ENCODE peak calls at places on chromosomes 12 and 14, in five cellular contexts. One of them, this sample, is unnamed.

GRCh38 chr12:29565727-29566126 is 68.2 kb upstream of the OVCH1 start:
- DNase-seq in K562: no peak
- DNase-seq in HepG2: no peak
- DNase-seq in HCT116: no peak
- DNase-seq in H1: no peak
- DNase-seq in this sample: no peak

GRCh38 chr14:23090254-23090636 is 4.7 kb downstream of the ACIN1 start:
- DNase-seq in K562: no peak
- DNase-seq in HepG2: no peak
- DNase-seq in HCT116: no peak
- DNase-seq in H1: no peak
- DNase-seq in this sample: peak; percentile 33

GRCh38 chr12:123141615-123142517 is 9.0 kb downstream of the PITPNM2 start:
- DNase-seq in K562: peak; percentile 44
- DNase-seq in HepG2: peak; percentile 87
- DNase-seq in HCT116: peak; percentile 33
- DNase-seq in H1: no peak
- DNase-seq in this sample: peak; percentile 72

GRCh38 chr12:31710021-31710818 is 18.6 kb downstream of the AMN1 start:
- DNase-seq in K562: no peak
- DNase-seq in HepG2: no peak
- DNase-seq in HCT116: no peak
- DNase-seq in H1: no peak
- DNase-seq in this sample: no peak

GRCh38 chr12:94571556-94571955 is 78.8 kb downstream of the TMCC3 start:
- DNase-seq in K562: peak; percentile 19
- DNase-seq in HepG2: peak; percentile 91
- DNase-seq in HCT116: peak; percentile 19
- DNase-seq in H1: no peak
- DNase-seq in this sample: peak; percentile 94

GRCh38 chr12:102462386-102462785 is 18.0 kb downstream of the IGF1 start:
- DNase-seq in K562: no peak
- DNase-seq in HepG2: no peak
- DNase-seq in HCT116: no peak
- DNase-seq in H1: no peak
- DNase-seq in this sample: no peak

GRCh38 chr14:102592969-102593840 is 756 bp downstream of the RCOR1 start:
- DNase-seq in K562: peak; percentile 55
- DNase-seq in HepG2: no peak
- DNase-seq in HCT116: no peak
- DNase-seq in H1: no peak
- DNase-seq in this sample: peak; percentile 41

GRCh38 chr12:95740751-95741150 is 49.8 kb downstream of the NTN4 start:
- DNase-seq in K562: no peak
- DNase-seq in HepG2: no peak
- DNase-seq in HCT116: no peak
- DNase-seq in H1: no peak
- DNase-seq in this sample: no peak

GRCh38 chr12:93145086-93145485 is 216.0 kb upstream of the EEA1 start:
- DNase-seq in K562: no peak
- DNase-seq in HepG2: no peak
- DNase-seq in HCT116: no peak
- DNase-seq in H1: no peak
- DNase-seq in this sample: no peak

GRCh38 chr14:101867854-101868253 is 96.5 kb upstream of the DYNC1H1 start:
- DNase-seq in K562: no peak
- DNase-seq in HepG2: no peak
- DNase-seq in HCT116: no peak
- DNase-seq in H1: no peak
- DNase-seq in this sample: no peak

GRCh38 chr12:41709463-41710285 is 435.0 kb downstream of the GXYLT1 start:
- DNase-seq in K562: no peak
- DNase-seq in HepG2: no peak
- DNase-seq in HCT116: no peak
- DNase-seq in H1: no peak
- DNase-seq in this sample: peak; percentile 11

GRCh38 chr14:23725528-23725927 is 89.4 kb downstream of the DHRS2 start:
- DNase-seq in K562: no peak
- DNase-seq in HepG2: no peak
- DNase-seq in HCT116: no peak
- DNase-seq in H1: no peak
- DNase-seq in this sample: no peak

GRCh38 chr14:67487937-67488893 is at the start of gene TMEM229B:
- DNase-seq in K562: no peak
- DNase-seq in HepG2: no peak
- DNase-seq in HCT116: no peak
- DNase-seq in H1: no peak
- DNase-seq in this sample: no peak

GRCh38 chr14:99751539-99752485 is 41.4 kb upstream of the EML1 start:
- DNase-seq in K562: no peak
- DNase-seq in HepG2: no peak
- DNase-seq in HCT116: no peak
- DNase-seq in H1: no peak
- DNase-seq in this sample: peak; percentile 79

GRCh38 chr12:39723831-39724230 is 104.2 kb upstream of the ABCD2 start:
- DNase-seq in K562: no peak
- DNase-seq in HepG2: no peak
- DNase-seq in HCT116: no peak
- DNase-seq in H1: no peak
- DNase-seq in this sample: no peak

GRCh38 chr14:89543420-89543790 is 126.4 kb upstream of the FOXN3 start:
- DNase-seq in K562: no peak
- DNase-seq in HepG2: no peak
- DNase-seq in HCT116: no peak
- DNase-seq in H1: no peak
- DNase-seq in this sample: no peak

GRCh38 chr14:91149462-91149861 is 35.6 kb downstream of the DGLUCY start:
- DNase-seq in K562: peak; percentile 78
- DNase-seq in HepG2: peak; percentile 92
- DNase-seq in HCT116: no peak
- DNase-seq in H1: no peak
- DNase-seq in this sample: peak; percentile 91
- TF ChIP-seq POLR2AphosphoS5 in K562: no peak
- TF ChIP-seq POLR2AphosphoS5 in HepG2: no peak
- TF ChIP-seq POLR2AphosphoS5 in HCT116: no peak
- TF ChIP-seq POLR2AphosphoS5 in H1: no peak
- TF ChIP-seq POLR2AphosphoS5 in this sample: peak; percentile 36

GRCh38 chr14:64115401-64115800 is 178.8 kb downstream of the ESR2 start:
- DNase-seq in K562: no peak
- DNase-seq in HepG2: no peak
- DNase-seq in HCT116: no peak
- DNase-seq in H1: no peak
- DNase-seq in this sample: no peak

GRCh38 chr14:64119535-64119934 is 174.6 kb downstream of the ESR2 start:
- DNase-seq in K562: no peak
- DNase-seq in HepG2: no peak
- DNase-seq in HCT116: no peak
- DNase-seq in H1: no peak
- DNase-seq in this sample: no peak

GRCh38 chr14:64114796-64115195 is 179.4 kb downstream of the ESR2 start:
- DNase-seq in K562: no peak
- DNase-seq in HepG2: no peak
- DNase-seq in HCT116: no peak
- DNase-seq in H1: no peak
- DNase-seq in this sample: no peak

GRCh38 chr14:64118892-64119291 is 175.3 kb downstream of the ESR2 start:
- DNase-seq in K562: no peak
- DNase-seq in HepG2: no peak
- DNase-seq in HCT116: no peak
- DNase-seq in H1: no peak
- DNase-seq in this sample: no peak

GRCh38 chr14:64117671-64118402 is 176.3 kb downstream of the ESR2 start:
- DNase-seq in K562: no peak
- DNase-seq in HepG2: no peak
- DNase-seq in HCT116: no peak
- DNase-seq in H1: no peak
- DNase-seq in this sample: no peak
- TF ChIP-seq MAX in K562: no peak
- TF ChIP-seq MAX in HepG2: no peak
- TF ChIP-seq MAX in HCT116: no peak
- TF ChIP-seq MAX in H1: no peak
- TF ChIP-seq MAX in this sample: no peak

DNA sequence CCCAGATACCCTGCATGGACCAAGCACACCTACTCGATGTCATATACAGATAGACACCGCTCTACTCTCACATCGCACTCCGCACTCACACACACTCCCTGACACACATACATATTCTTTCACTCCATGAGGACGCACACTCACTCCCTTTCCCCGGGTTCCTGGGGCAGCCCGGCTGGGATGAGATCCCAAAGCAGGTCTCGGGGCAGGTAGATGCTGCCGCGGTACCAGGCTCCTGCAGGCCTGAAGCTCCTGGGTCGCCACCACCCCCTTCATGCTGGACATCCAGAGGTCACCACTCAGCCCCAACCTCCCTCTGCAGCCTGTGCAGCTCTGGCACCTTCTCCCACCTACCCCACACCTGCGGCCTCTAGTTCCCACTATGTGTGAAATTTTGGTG is 2.3 kb downstream of the C1QL4 start:
- DNase-seq in K562: no peak
- DNase-seq in HepG2: no peak
- DNase-seq in HCT116: no peak
- DNase-seq in H1: no peak
- DNase-seq in this sample: no peak
- TF ChIP-seq EZH2 in K562: no peak
- TF ChIP-seq EZH2 in HepG2: no peak
- TF ChIP-seq EZH2 in HCT116: no peak
- TF ChIP-seq EZH2 in H1: no peak
- TF ChIP-seq EZH2 in this sample: peak; percentile 35

DNA sequence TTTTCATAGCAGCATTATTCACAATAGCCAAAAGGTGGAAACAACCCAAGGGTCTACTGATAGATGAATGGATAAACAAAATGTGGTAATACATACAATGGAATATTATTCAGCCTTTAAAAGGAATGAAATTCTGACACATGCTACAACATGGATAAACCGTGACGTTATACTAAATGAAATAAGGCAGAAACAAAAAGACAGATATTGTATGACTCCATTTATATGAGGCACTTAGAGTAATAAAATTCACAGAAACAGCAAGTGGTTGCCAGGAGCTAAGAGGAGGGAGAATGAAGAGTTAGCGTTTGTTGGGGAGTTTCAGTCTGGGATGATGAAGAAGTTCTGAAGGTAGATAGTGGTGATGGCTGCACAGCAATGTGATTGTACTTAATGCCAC is 76.6 kb downstream of the DCAF5 start:
- DNase-seq in K562: no peak
- DNase-seq in HepG2: no peak
- DNase-seq in HCT116: no peak
- DNase-seq in H1: no peak
- DNase-seq in this sample: no peak
- TF ChIP-seq POLR2AphosphoS5 in K562: no peak
- TF ChIP-seq POLR2AphosphoS5 in HepG2: no peak
- TF ChIP-seq POLR2AphosphoS5 in HCT116: no peak
- TF ChIP-seq POLR2AphosphoS5 in H1: no peak
- TF ChIP-seq POLR2AphosphoS5 in this sample: no peak

DNA sequence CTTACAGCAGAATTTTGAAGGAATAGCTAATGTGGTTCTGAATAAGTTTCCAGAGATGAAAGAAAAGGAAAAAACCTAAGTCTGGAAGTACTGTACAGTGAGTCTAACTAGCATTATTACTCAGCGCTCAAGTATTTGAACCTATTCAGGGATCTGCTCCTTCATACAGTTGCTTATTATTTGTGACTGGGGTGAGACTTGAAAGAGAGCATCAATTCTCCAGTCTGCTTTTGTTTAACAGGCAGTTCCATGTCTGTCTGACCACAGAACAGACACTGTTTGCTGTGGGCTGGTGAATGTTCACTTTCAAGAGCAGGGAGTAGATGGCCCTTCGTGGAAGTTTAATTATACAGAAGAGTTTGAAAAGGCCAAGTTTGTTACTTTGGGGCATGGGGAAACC is 9.3 kb downstream of the ETV6 start:
- DNase-seq in K562: no peak
- DNase-seq in HepG2: no peak
- DNase-seq in HCT116: no peak
- DNase-seq in H1: no peak
- DNase-seq in this sample: no peak
- TF ChIP-seq MAX in K562: no peak
- TF ChIP-seq MAX in HepG2: no peak
- TF ChIP-seq MAX in HCT116: no peak
- TF ChIP-seq MAX in H1: no peak
- TF ChIP-seq MAX in this sample: no peak